ENCODE peak calls at places on chromosomes 16 and 17, in five cellular contexts. T, C, J, H and F are unnamed samples.
A peak's percentile ranks its signal among the peaks of the same experiment; 100 is the strongest.

GRCh38 chr17:77186141-77186604 is 45.4 kb downstream of the SEC14L1 start:
- DNase-seq in T (no peak), H (no peak), C (peak; percentile 4), J (no peak), F (no peak)

GRCh38 chr16:16038950-16039349 is 89.5 kb downstream of the ABCC1 start:
- DNase-seq in T (no peak), H (no peak), C (no peak), J (no peak), F (no peak)

GRCh38 chr16:50401355-50401754 is 32.6 kb upstream of the BRD7 start:
- DNase-seq in H (no peak), C (no peak), J (no peak), T (no peak), F (no peak)

GRCh38 chr17:17171991-17172939 is 33.9 kb downstream of the PLD6 start:
- DNase-seq in C (no peak), J (no peak), T (no peak), H (no peak), F (no peak)

GRCh38 chr16:84821728-84822676 is 2.2 kb downstream of the CRISPLD2 start:
- DNase-seq in T (no peak), J (no peak), C (no peak), H (no peak), F (no peak)

GRCh38 chr17:58427807-58428206 is 10.5 kb upstream of the RNF43 start:
- DNase-seq in C (no peak), J (no peak), T (no peak), H (no peak), F (no peak)

GRCh38 chr17:73013816-73014663 is 78.4 kb downstream of the SLC39A11 start:
- DNase-seq in T (no peak), C (no peak), H (peak; percentile 28), J (no peak), F (no peak)

GRCh38 chr17:1376061-1376460 is 24.0 kb downstream of the YWHAE start:
- DNase-seq in H (no peak), T (no peak), C (no peak), J (no peak), F (no peak)

GRCh38 chr17:7356072-7356549 is 1.2 kb downstream of the TMEM95 start:
- DNase-seq in T (peak; percentile 83), C (peak; percentile 79), J (peak; percentile 90), H (peak; percentile 81), F (no peak)

GRCh38 chr16:4376126-4376819 is 4.6 kb downstream of the VASN start:
- DNase-seq in T (no peak), C (no peak), J (peak; percentile 56), H (no peak), F (no peak)

GRCh38 chr16:50251375-50252081 is 14.8 kb upstream of the ADCY7 start:
- DNase-seq in H (no peak), J (no peak), C (no peak), T (no peak), F (no peak)

GRCh38 chr17:5942687-5943086 is 127.5 kb upstream of the WSCD1 start:
- DNase-seq in H (no peak), T (no peak), C (no peak), J (no peak), F (no peak)